ENCODE peak calls at places on chromosomes 3 and 15, in four cellular contexts. I, Q, M and Z are unnamed samples. For H3K9me3, the result is how much of the 10 kb centered on the place peaks cover.

GRCh38 chr15:71570736-71571135 is 239.6 kb upstream of the NR2E3 start:
- DNase-seq in I (no peak), Q (no peak), M (no peak), Z (no peak)

GRCh38 chr3:46168583-46168982 is 39.5 kb downstream of the CCR1 start:
- DNase-seq in I (no peak), Q (no peak), M (no peak), Z (no peak)

GRCh38 chr15:40381818-40382529 is 547 bp upstream of the KNSTRN start:
- DNase-seq in I (no peak), Q (no peak), M (no peak), Z (no peak)

GRCh38 chr3:40713795-40714194 is 189.0 kb downstream of the ZNF621 start:
- DNase-seq in I (no peak), Q (no peak), M (no peak), Z (no peak)

GRCh38 chr3:45689787-45690145 is 570 bp downstream of the SACM1L start:
- DNase-seq in I (no peak), Q (no peak), M (no peak), Z (peak)

GRCh38 chr3:52524752-52525661 is 8.7 kb downstream of the NT5DC2 start:
- DNase-seq in I (no peak), Q (no peak), M (no peak), Z (peak)

GRCh38 chr3:195010551-195011100 is 260.3 kb downstream of the XXYLT1 start:
- DNase-seq in I (no peak), Q (no peak), M (no peak), Z (no peak)

GRCh38 chr3:59424268-59425010 is 374.6 kb upstream of the CFAP20DC start:
- DNase-seq in I (peak), Q (no peak), M (no peak), Z (no peak)

GRCh38 chr15:44009056-44009455 is 182.3 kb downstream of the WDR76 start:
- DNase-seq in I (peak), Q (no peak), M (no peak), Z (no peak)

GRCh38 chr3:187098925-187099512 is 40.3 kb downstream of the RPL39L start:
- DNase-seq in I (no peak), Q (no peak), M (no peak), Z (no peak)

GRCh38 chr3:170634663-170635096 is 48.8 kb upstream of the SLC7A14 start:
- DNase-seq in I (no peak), Q (no peak), M (no peak), Z (peak)

DNA sequence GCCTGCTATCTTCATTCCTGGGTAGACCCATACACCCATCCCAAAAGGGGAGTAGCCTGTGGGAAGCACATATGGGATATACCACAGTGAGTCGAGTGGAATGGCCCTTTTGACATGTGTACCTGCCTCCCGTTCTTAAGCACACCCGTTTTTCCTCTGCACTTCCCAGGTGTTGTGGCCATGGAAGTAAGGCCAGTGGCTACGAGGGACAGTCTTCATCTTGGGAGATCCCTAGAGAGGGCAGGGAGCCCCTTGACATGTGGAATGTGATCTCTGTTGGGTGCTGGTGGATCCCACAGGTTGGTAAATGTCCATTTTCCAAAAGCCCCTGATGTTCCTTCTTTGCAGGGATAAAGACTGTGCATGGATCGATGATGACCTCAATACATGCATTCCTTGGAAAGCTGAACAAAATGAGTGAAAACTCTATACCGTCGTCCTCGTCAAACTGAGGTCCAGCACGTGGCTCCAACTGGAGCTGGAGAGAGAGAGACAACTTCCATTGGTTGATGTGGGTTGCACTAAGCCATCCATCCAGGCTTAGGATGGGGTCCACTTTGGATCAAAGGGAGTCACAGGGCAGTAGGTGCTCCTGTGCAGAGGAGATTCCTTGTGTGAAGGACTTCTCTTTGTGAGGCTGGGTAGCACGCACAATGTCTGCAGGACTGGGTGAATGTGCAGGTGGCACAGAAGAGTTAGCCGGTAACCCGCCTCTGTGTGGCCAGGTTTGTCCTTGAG is 136.8 kb downstream of the SNRPN start:
- DNase-seq in I (no peak), Q (no peak), M (no peak), Z (no peak)
- H3K9me3 ChIP-seq in I (under half), Q (under half), M (under half), Z (under half)

DNA sequence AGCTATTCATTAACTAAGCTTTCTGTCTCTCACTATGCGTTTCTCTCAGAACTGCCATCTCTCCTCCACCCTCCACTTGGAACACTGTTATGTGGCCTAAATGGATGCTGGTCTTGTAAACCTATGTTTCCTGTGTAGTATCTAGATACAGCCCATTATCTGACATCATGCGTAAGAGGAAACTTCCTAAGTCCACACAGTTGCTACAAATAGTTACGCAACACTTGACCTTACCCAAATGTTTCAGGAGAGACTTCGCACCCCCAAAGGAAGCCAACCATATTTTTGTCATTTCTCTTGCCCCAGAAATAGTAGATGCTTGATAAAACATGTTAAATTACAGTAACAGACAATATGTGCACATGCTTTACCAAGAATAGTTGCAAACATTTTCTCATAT is 87.2 kb upstream of the TPRG1 start:
- DNase-seq in I (peak), Q (no peak), M (no peak), Z (no peak)
- H3K9me3 ChIP-seq in I (under half), Q (under half), M (under half), Z (under half)

GRCh38 chr15:25095179-25095578 is 140.4 kb downstream of the SNRPN start:
- DNase-seq in I (no peak), Q (no peak), M (no peak), Z (no peak)
- H3K9me3 ChIP-seq in I (under half), Q (under half), M (under half), Z (under half)

GRCh38 chr15:64969401-64969800 is 20.3 kb downstream of the SPG21 start:
- DNase-seq in I (no peak), Q (no peak), M (no peak), Z (peak)
- H3K9me3 ChIP-seq in I (under half), Q (under half), M (under half), Z (under half)

DNA sequence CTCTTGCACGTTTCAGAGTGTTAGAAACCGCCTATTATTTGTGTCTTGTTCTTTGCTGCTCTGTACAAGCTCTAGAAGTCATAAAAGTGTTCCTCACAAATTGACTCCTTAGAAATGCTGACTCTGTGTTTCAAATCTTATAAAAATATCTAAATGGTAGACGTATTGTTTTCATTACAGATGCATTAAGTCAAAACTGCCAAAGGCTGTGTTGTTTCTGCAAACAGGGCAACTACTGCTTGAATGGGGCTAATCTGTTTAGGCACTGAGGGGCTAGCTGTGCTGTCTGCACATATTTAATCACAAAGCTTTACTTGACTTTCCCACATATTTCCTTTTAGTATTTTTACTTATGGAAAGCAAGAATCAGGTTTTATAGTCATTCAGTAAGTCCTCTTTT is 95.5 kb downstream of the CHL1 start:
- DNase-seq in I (no peak), Q (no peak), M (no peak), Z (no peak)
- H3K9me3 ChIP-seq in I (under half), Q (under half), M (under half), Z (under half)

GRCh38 chr15:98834976-98835375 is 172.6 kb downstream of the PGPEP1L start:
- DNase-seq in I (no peak), Q (no peak), M (no peak), Z (no peak)
- H3K9me3 ChIP-seq in I (under half), Q (under half), M (under half), Z (under half)

DNA sequence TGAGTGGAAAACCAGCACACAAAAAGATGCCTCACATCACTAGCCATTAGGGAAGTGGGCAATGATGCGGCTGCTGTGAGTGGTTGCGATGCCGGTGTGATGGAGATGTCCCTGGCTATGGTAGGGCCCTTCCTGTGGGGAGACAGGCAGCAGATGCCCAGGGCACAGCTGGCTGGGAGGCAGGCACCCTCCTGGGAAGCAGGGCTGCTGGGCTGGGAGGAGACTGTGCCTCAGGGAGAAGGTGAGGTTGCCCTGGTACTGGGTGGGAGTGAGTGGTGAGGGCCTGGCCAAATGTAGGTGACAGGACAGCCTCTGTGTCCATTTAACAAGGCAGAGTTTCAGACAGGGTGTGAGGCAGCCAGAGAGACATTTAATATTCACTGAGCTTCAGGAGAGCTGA is 335.6 kb downstream of the OCA2 start:
- DNase-seq in I (no peak), Q (no peak), M (no peak), Z (no peak)
- H3K9me3 ChIP-seq in I (under half), Q (under half), M (under half), Z (under half)

GRCh38 chr3:7029562-7029961 is 168.6 kb downstream of the GRM7 start:
- DNase-seq in I (no peak), Q (no peak), M (no peak), Z (no peak)
- H3K9me3 ChIP-seq in I (under half), Q (under half), M (under half), Z (under half)